ENCODE peak calls at places on chromosome 16, in eight cellular contexts. G is ovary, X is breast epithelium, L is esophagus squamous epithelium, D is tibial nerve, Z is spleen, T is K562, Y is A549. O is an unnamed sample.

GRCh38 chr16:46971271-46971670 is 2.2 kb downstream of the DNAJA2 start:
- DNase-seq in G (no peak), X (no peak), L (no peak), D (no peak), Z (no peak), T (no peak), Y (no peak), O (no peak)

GRCh38 chr16:54327609-54328008 is 41.0 kb upstream of the IRX3 start:
- DNase-seq in G (no peak), X (no peak), L (no peak), D (no peak), Z (no peak), T (no peak), Y (no peak), O (no peak)

GRCh38 chr16:80198265-80198994 is 342.4 kb upstream of the DYNLRB2 start:
- DNase-seq in G (no peak), X (no peak), L (no peak), D (no peak), Z (no peak), T (no peak), Y (no peak), O (no peak)

GRCh38 chr16:58499615-58500328 is at the start of gene NDRG4:
- DNase-seq in G (no peak), X (peak), L (no peak), D (no peak), Z (peak), T (peak), Y (peak), O (peak)

GRCh38 chr16:19008245-19008644 is 24.5 kb downstream of the TMC7 start:
- DNase-seq in G (no peak), X (no peak), L (no peak), D (no peak), Z (peak), T (no peak), Y (no peak), O (no peak)

GRCh38 chr16:72938426-72939164 is 109.3 kb downstream of the ZFHX3 start:
- DNase-seq in G (peak), X (peak), L (no peak), D (peak), Z (peak), T (no peak), Y (peak), O (peak)

GRCh38 chr16:66636199-66636598 is 31.7 kb downstream of the CMTM3 start:
- DNase-seq in G (no peak), X (no peak), L (no peak), D (no peak), Z (no peak), T (no peak), Y (no peak), O (no peak)

GRCh38 chr16:65884018-65884417 is 482.5 kb upstream of the CDH5 start:
- DNase-seq in G (no peak), X (no peak), L (no peak), D (no peak), Z (no peak), T (no peak), Y (no peak), O (no peak)

GRCh38 chr16:50778284-50779163 is 36.6 kb downstream of the CYLD start:
- DNase-seq in G (no peak), X (no peak), L (no peak), D (no peak), Z (no peak), T (no peak), Y (no peak), O (no peak)

GRCh38 chr16:67780847-67781547 is 25.4 kb downstream of the RANBP10 start:
- DNase-seq in G (no peak), X (no peak), L (no peak), D (no peak), Z (no peak), T (peak), Y (no peak), O (no peak)

GRCh38 chr16:54282202-54282922 is 4.2 kb downstream of the IRX3 start:
- DNase-seq in G (no peak), X (peak), L (no peak), D (no peak), Z (no peak), T (peak), Y (peak), O (no peak)

GRCh38 chr16:65224471-65224870 is 102.6 kb upstream of the CDH11 start:
- DNase-seq in G (no peak), X (no peak), L (no peak), D (no peak), Z (no peak), T (no peak), Y (no peak), O (no peak)

GRCh38 chr16:31215287-31216115 is 1.4 kb downstream of the PYDC1 start:
- DNase-seq in G (peak), X (no peak), L (no peak), D (no peak), Z (peak), T (peak), Y (peak), O (peak)

GRCh38 chr16:81315271-81316175 is 761 bp downstream of the GAN start:
- DNase-seq in G (peak), X (peak), L (no peak), D (peak), Z (peak), T (peak), Y (peak), O (peak)

GRCh38 chr16:29710227-29711219 is 31.5 kb downstream of the QPRT start:
- DNase-seq in G (no peak), X (no peak), L (no peak), D (peak), Z (peak), T (peak), Y (peak), O (peak)

GRCh38 chr16:13953501-13953900 is 33.5 kb downstream of the ERCC4 start:
- DNase-seq in G (no peak), X (no peak), L (no peak), D (no peak), Z (no peak), T (no peak), Y (no peak), O (no peak)

GRCh38 chr16:53761967-53762726 is 58.2 kb downstream of the FTO start:
- DNase-seq in G (no peak), X (no peak), L (no peak), D (no peak), Z (no peak), T (no peak), Y (no peak), O (no peak)

GRCh38 chr16:82368041-82368440 is 198.0 kb upstream of the MPHOSPH6 start:
- DNase-seq in G (no peak), X (no peak), L (no peak), D (no peak), Z (no peak), T (peak), Y (peak), O (peak)

GRCh38 chr16:84643677-84644076 is 4.6 kb upstream of the KLHL36 start:
- DNase-seq in G (no peak), X (no peak), L (no peak), D (no peak), Z (no peak), T (no peak), Y (no peak), O (no peak)

GRCh38 chr16:554640-555413 is 5.4 kb upstream of the PRR35 start:
- DNase-seq in G (no peak), X (no peak), L (no peak), D (no peak), Z (no peak), T (no peak), Y (no peak), O (peak)
- TF ChIP-seq POLR2A in G (no peak), X (no peak), L (no peak), D (no peak), Z (no peak), T (peak), Y (no peak), O (no peak)

GRCh38 chr16:89475144-89475543 is 15.2 kb downstream of the ANKRD11 start:
- DNase-seq in G (no peak), X (no peak), L (no peak), D (no peak), Z (no peak), T (no peak), Y (no peak), O (no peak)
- TF ChIP-seq POLR2A in G (no peak), X (no peak), L (no peak), D (no peak), Z (no peak), T (no peak), Y (no peak), O (no peak)

DNA sequence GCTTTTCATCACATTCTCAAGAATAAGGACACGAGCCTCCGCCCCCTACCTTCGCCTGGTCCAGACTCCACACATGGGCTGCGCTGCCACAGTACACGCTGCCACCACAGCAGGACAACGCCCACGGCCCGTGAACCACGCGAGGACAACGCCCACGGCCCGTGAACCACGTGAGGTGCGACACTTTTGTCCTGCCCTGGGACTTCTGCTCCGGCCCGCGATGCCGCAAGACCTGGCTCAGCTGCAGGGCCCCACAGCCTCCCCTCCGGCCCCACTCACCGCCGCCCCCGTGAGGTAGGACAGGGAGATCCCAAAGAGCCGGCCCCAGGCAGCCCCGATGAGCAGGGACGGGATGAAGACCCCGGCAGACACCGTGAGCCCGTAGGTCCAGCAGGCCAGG is 5.9 kb upstream of the CCDC154 start:
- DNase-seq in G (no peak), X (no peak), L (no peak), D (no peak), Z (no peak), T (no peak), Y (no peak), O (no peak)
- TF ChIP-seq POLR2A in G (no peak), X (no peak), L (no peak), D (no peak), Z (no peak), T (no peak), Y (no peak), O (no peak)

DNA sequence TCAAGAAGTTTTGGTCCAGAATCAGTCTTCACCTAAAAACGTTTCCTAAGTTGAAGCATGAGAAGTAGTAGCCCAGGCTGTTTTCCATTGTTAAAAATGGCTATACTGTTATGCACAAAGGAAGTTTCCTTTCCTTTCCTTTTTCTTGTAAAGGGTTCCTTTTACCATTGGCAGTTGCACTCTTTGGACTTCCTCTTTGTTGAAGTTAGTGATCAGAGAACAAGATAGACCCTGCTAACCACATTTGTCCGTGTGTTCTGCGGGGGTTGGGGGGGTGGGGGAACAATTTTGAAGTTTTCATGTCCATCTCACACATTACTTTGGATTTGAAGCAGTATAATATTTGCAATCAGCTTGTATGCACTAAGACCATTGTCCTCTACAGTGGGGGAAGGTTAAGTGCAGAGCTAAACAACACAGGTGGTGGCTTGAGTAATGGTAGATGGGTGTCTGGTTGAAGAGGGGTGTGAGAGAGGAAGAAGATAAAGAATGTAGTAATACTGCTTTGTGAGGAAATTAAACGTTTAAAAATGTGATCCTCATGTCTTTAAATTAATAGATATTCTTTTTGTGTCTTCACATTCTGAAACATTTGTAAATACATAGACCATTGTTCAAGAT is 1.4 kb downstream of the LPCAT2 start:
- DNase-seq in G (no peak), X (no peak), L (no peak), D (no peak), Z (no peak), T (no peak), Y (no peak), O (no peak)
- TF ChIP-seq POLR2A in G (no peak), X (no peak), L (no peak), D (no peak), Z (no peak), T (no peak), Y (no peak), O (no peak)

DNA sequence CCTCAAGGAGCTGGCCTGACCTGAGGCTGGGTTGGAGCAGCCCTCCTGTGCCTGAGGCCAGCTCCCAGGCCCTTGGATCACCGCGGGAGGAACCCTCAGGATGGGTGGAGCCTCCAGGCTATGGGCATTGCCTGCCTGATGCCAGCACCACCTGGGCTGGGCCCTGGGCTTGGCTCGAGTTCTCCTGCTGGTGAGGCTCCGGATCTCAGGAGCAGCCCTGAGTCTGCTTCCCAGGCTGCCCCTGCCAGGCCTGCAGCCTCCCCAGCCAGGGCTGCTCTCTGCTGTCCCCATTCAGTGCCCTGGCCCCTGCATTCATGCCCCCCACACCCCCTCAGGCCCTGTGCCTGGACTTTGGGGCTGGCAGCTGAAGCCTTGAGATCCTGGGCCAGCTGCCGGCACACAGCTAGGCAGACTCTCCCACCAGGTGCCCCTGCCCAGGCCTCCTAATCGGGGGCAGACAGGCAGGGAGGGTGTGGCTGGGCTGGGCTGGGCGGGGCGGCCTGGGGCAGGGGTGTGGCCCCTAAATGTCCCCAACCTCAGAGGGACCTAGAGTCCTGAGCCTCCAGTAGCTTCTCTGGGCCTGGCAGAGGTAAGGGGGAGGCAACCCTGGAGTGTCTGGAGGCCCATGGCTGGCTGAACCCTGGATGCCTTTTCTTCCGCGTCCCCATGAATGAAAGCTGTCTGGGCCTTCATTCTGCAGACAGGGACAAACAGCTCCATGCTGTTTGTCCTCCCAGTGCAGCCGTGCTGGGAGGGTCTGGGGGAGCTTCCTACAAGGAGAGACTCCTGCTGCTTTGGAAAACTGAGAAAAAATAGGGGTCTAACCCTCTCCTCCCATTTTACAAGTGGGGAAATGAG is 1.1 kb upstream of the PIGQ start:
- DNase-seq in G (no peak), X (no peak), L (no peak), D (no peak), Z (no peak), T (peak), Y (no peak), O (no peak)
- TF ChIP-seq POLR2A in G (no peak), X (no peak), L (no peak), D (no peak), Z (no peak), T (peak), Y (no peak), O (no peak)

GRCh38 chr16:4680673-4681470 is 12.5 kb upstream of the NUDT16L1 start:
- DNase-seq in G (no peak), X (no peak), L (no peak), D (no peak), Z (peak), T (no peak), Y (no peak), O (no peak)
- TF ChIP-seq POLR2A in G (no peak), X (no peak), L (no peak), D (no peak), Z (no peak), T (no peak), Y (no peak), O (no peak)

GRCh38 chr16:86519649-86520316 is 9.5 kb downstream of the FOXF1 start:
- DNase-seq in G (peak), X (no peak), L (no peak), D (peak), Z (peak), T (peak), Y (peak), O (peak)

GRCh38 chr16:86517033-86517432 is 6.7 kb downstream of the FOXF1 start:
- DNase-seq in G (no peak), X (no peak), L (no peak), D (no peak), Z (no peak), T (no peak), Y (no peak), O (no peak)

GRCh38 chr16:86517652-86518258 is 7.4 kb downstream of the FOXF1 start:
- DNase-seq in G (no peak), X (no peak), L (no peak), D (peak), Z (no peak), T (peak), Y (peak), O (peak)

GRCh38 chr16:86520317-86521210 is 10.2 kb downstream of the FOXF1 start:
- DNase-seq in G (no peak), X (no peak), L (no peak), D (no peak), Z (peak), T (peak), Y (no peak), O (no peak)

GRCh38 chr16:86519007-86519648 is 8.8 kb downstream of the FOXF1 start:
- DNase-seq in G (no peak), X (no peak), L (no peak), D (no peak), Z (no peak), T (no peak), Y (no peak), O (no peak)
- TF ChIP-seq POLR2A in G (no peak), X (no peak), L (no peak), D (no peak), Z (no peak), T (no peak), Y (no peak), O (no peak)

O was measured in H54.